ENCODE peak calls at places on chromosomes 6 and 20, in five cellular contexts. One of them, this sample, is unnamed.

GRCh38 chr6:167691566-167692312 is 135.0 kb upstream of the AFDN start:
- DNase-seq in MM.1S: no peak
- DNase-seq in heart right ventricle: no peak
- DNase-seq in fibroblast of lung: no peak
- DNase-seq in osteoblast: no peak
- DNase-seq in this sample: no peak

GRCh38 chr20:19913927-19914614 is 103.1 kb upstream of the NAA20 start:
- DNase-seq in osteoblast: no peak
- DNase-seq in heart right ventricle: no peak
- DNase-seq in fibroblast of lung: no peak
- DNase-seq in MM.1S: no peak
- DNase-seq in this sample: no peak

GRCh38 chr20:23867152-23867776 is 12.3 kb downstream of the CST5 start:
- DNase-seq in fibroblast of lung: no peak
- DNase-seq in heart right ventricle: no peak
- DNase-seq in osteoblast: no peak
- DNase-seq in MM.1S: no peak
- DNase-seq in this sample: no peak

GRCh38 chr6:6758915-6759654 is 170.6 kb downstream of the LY86 start:
- DNase-seq in MM.1S: peak; percentile 73
- DNase-seq in fibroblast of lung: peak; percentile 83
- DNase-seq in heart right ventricle: peak; percentile 87
- DNase-seq in osteoblast: peak; percentile 92
- DNase-seq in this sample: peak; percentile 79

GRCh38 chr20:47506335-47506734 is 4.6 kb downstream of the NCOA3 start:
- DNase-seq in MM.1S: no peak
- DNase-seq in osteoblast: no peak
- DNase-seq in heart right ventricle: no peak
- DNase-seq in fibroblast of lung: no peak
- DNase-seq in this sample: no peak

GRCh38 chr6:122322824-122323223 is 76.6 kb upstream of the HSF2 start:
- DNase-seq in osteoblast: no peak
- DNase-seq in MM.1S: no peak
- DNase-seq in fibroblast of lung: peak; percentile 49
- DNase-seq in heart right ventricle: no peak
- DNase-seq in this sample: no peak

GRCh38 chr20:47791084-47791599 is 5.9 kb upstream of the SULF2 start:
- DNase-seq in osteoblast: no peak
- DNase-seq in MM.1S: no peak
- DNase-seq in fibroblast of lung: no peak
- DNase-seq in heart right ventricle: no peak
- DNase-seq in this sample: no peak

GRCh38 chr6:96610019-96610418 is 47.1 kb downstream of the FHL5 start:
- DNase-seq in fibroblast of lung: no peak
- DNase-seq in MM.1S: no peak
- DNase-seq in heart right ventricle: no peak
- DNase-seq in osteoblast: no peak
- DNase-seq in this sample: no peak

GRCh38 chr6:22921831-22922230 is 352.5 kb downstream of the HDGFL1 start:
- DNase-seq in osteoblast: no peak
- DNase-seq in MM.1S: no peak
- DNase-seq in fibroblast of lung: no peak
- DNase-seq in heart right ventricle: no peak
- DNase-seq in this sample: no peak

GRCh38 chr6:98947411-98948292 is at the start of gene FBXL4:
- DNase-seq in fibroblast of lung: peak; percentile 79
- DNase-seq in heart right ventricle: peak; percentile 86
- DNase-seq in MM.1S: peak; percentile 77
- DNase-seq in osteoblast: peak; percentile 96
- DNase-seq in this sample: peak; percentile 89

GRCh38 chr6:146289816-146290588 is 253.6 kb upstream of the RAB32 start:
- DNase-seq in osteoblast: peak; percentile 60
- DNase-seq in heart right ventricle: peak; percentile 21
- DNase-seq in MM.1S: no peak
- DNase-seq in fibroblast of lung: peak; percentile 86
- DNase-seq in this sample: no peak

GRCh38 chr20:46694484-46694883 is 5.2 kb upstream of the TP53RK start:
- DNase-seq in osteoblast: no peak
- DNase-seq in MM.1S: peak; percentile 38
- DNase-seq in fibroblast of lung: peak; percentile 57
- DNase-seq in heart right ventricle: no peak
- DNase-seq in this sample: no peak

GRCh38 chr20:45629496-45630100 is at the start of gene WFDC10A:
- DNase-seq in MM.1S: peak; percentile 63
- DNase-seq in osteoblast: peak; percentile 84
- DNase-seq in fibroblast of lung: peak; percentile 47
- DNase-seq in heart right ventricle: peak; percentile 15
- DNase-seq in this sample: peak; percentile 29

GRCh38 chr6:169701218-169701952 is 444 bp downstream of the WDR27 start:
- DNase-seq in osteoblast: peak; percentile 62
- DNase-seq in heart right ventricle: no peak
- DNase-seq in MM.1S: no peak
- DNase-seq in fibroblast of lung: no peak
- DNase-seq in this sample: no peak

GRCh38 chr20:35166242-35166830 is 5.5 kb upstream of the PROCR start:
- DNase-seq in fibroblast of lung: peak; percentile 27
- DNase-seq in heart right ventricle: peak; percentile 76
- DNase-seq in osteoblast: no peak
- DNase-seq in MM.1S: no peak
- DNase-seq in this sample: no peak

GRCh38 chr6:148972481-148972880 is 225.7 kb downstream of the UST start:
- DNase-seq in osteoblast: no peak
- DNase-seq in fibroblast of lung: no peak
- DNase-seq in heart right ventricle: no peak
- DNase-seq in MM.1S: peak; percentile 78
- DNase-seq in this sample: peak; percentile 86

GRCh38 chr6:100618349-100618671 is 153.6 kb upstream of the SIM1 start:
- DNase-seq in fibroblast of lung: no peak
- DNase-seq in MM.1S: no peak
- DNase-seq in osteoblast: no peak
- DNase-seq in heart right ventricle: no peak
- DNase-seq in this sample: no peak

GRCh38 chr6:111871725-111872520 is 1.3 kb downstream of the FYN start:
- DNase-seq in fibroblast of lung: peak; percentile 42
- DNase-seq in heart right ventricle: peak; percentile 45
- DNase-seq in osteoblast: peak; percentile 90
- DNase-seq in MM.1S: no peak
- DNase-seq in this sample: no peak

GRCh38 chr6:4067673-4068072 is 11.3 kb downstream of the FAM217A start:
- DNase-seq in osteoblast: no peak
- DNase-seq in MM.1S: no peak
- DNase-seq in heart right ventricle: no peak
- DNase-seq in fibroblast of lung: no peak
- DNase-seq in this sample: no peak

GRCh38 chr6:64737418-64737817 is 969.6 kb downstream of the EYS start:
- DNase-seq in osteoblast: no peak
- DNase-seq in MM.1S: no peak
- DNase-seq in heart right ventricle: no peak
- DNase-seq in fibroblast of lung: no peak
- DNase-seq in this sample: no peak

GRCh38 chr6:39367661-39368060 is 45.2 kb upstream of the KCNK16 start:
- DNase-seq in osteoblast: no peak
- DNase-seq in heart right ventricle: no peak
- DNase-seq in fibroblast of lung: no peak
- DNase-seq in MM.1S: no peak
- DNase-seq in this sample: no peak

GRCh38 chr6:20350215-20350614 is 51.5 kb upstream of the E2F3 start:
- DNase-seq in heart right ventricle: no peak
- DNase-seq in osteoblast: no peak
- DNase-seq in MM.1S: no peak
- DNase-seq in fibroblast of lung: peak; percentile 8
- DNase-seq in this sample: no peak

GRCh38 chr6:37024665-37025337 is 19.3 kb downstream of the FGD2 start:
- DNase-seq in osteoblast: peak; percentile 88
- DNase-seq in fibroblast of lung: no peak
- DNase-seq in MM.1S: peak; percentile 52
- DNase-seq in heart right ventricle: no peak
- DNase-seq in this sample: no peak

GRCh38 chr20:31894980-31895675 is 24.7 kb downstream of the TTLL9 start:
- DNase-seq in fibroblast of lung: peak; percentile 20
- DNase-seq in osteoblast: peak; percentile 86
- DNase-seq in heart right ventricle: peak; percentile 88
- DNase-seq in MM.1S: peak; percentile 12
- DNase-seq in this sample: peak; percentile 46

GRCh38 chr6:57072108-57072507 is 17.9 kb upstream of the ZNF451 start:
- DNase-seq in fibroblast of lung: no peak
- DNase-seq in MM.1S: no peak
- DNase-seq in heart right ventricle: no peak
- DNase-seq in osteoblast: no peak
- DNase-seq in this sample: no peak

GRCh38 chr6:133746417-133746770 is 142.5 kb upstream of the TCF21 start:
- DNase-seq in osteoblast: no peak
- DNase-seq in fibroblast of lung: no peak
- DNase-seq in MM.1S: no peak
- DNase-seq in heart right ventricle: no peak
- DNase-seq in this sample: no peak

GRCh38 chr20:16589623-16590022 is 16.4 kb upstream of the KIF16B start:
- DNase-seq in heart right ventricle: no peak
- DNase-seq in MM.1S: no peak
- DNase-seq in fibroblast of lung: no peak
- DNase-seq in osteoblast: no peak
- DNase-seq in this sample: no peak

GRCh38 chr6:110334425-110335158 is 23.6 kb downstream of the METTL24 start:
- DNase-seq in fibroblast of lung: no peak
- DNase-seq in heart right ventricle: no peak
- DNase-seq in MM.1S: no peak
- DNase-seq in osteoblast: no peak
- DNase-seq in this sample: no peak

GRCh38 chr6:56913276-56914138 is 41.4 kb upstream of the BEND6 start:
- DNase-seq in osteoblast: no peak
- DNase-seq in MM.1S: no peak
- DNase-seq in fibroblast of lung: peak; percentile 64
- DNase-seq in heart right ventricle: no peak
- DNase-seq in this sample: no peak

GRCh38 chr6:72218125-72218524 is 331.8 kb downstream of the RIMS1 start:
- DNase-seq in osteoblast: no peak
- DNase-seq in MM.1S: no peak
- DNase-seq in fibroblast of lung: peak; percentile 24
- DNase-seq in heart right ventricle: no peak
- DNase-seq in this sample: peak; percentile 18

GRCh38 chr20:8153281-8153908 is 21.3 kb downstream of the PLCB1 start:
- DNase-seq in osteoblast: no peak
- DNase-seq in fibroblast of lung: peak; percentile 48
- DNase-seq in heart right ventricle: no peak
- DNase-seq in MM.1S: peak; percentile 51
- DNase-seq in this sample: no peak

GRCh38 chr6:37381579-37381978 is 27.8 kb downstream of the RNF8 start:
- DNase-seq in osteoblast: no peak
- DNase-seq in MM.1S: peak; percentile 97
- DNase-seq in fibroblast of lung: peak; percentile 60
- DNase-seq in heart right ventricle: no peak
- DNase-seq in this sample: peak; percentile 52

GRCh38 chr6:73579851-73580246 is 59.0 kb upstream of the EEF1A1 start:
- DNase-seq in fibroblast of lung: peak; percentile 98
- DNase-seq in osteoblast: peak; percentile 86
- DNase-seq in heart right ventricle: peak; percentile 33
- DNase-seq in MM.1S: peak; percentile 12
- DNase-seq in this sample: no peak

GRCh38 chr6:148431413-148431812 is 88.8 kb downstream of the SASH1 start:
- DNase-seq in fibroblast of lung: no peak
- DNase-seq in heart right ventricle: no peak
- DNase-seq in MM.1S: no peak
- DNase-seq in osteoblast: no peak
- DNase-seq in this sample: no peak

GRCh38 chr6:56772737-56773184 is 130.1 kb upstream of the DST start:
- DNase-seq in MM.1S: no peak
- DNase-seq in fibroblast of lung: peak; percentile 66
- DNase-seq in heart right ventricle: peak; percentile 37
- DNase-seq in osteoblast: peak; percentile 48
- DNase-seq in this sample: no peak

GRCh38 chr6:1787894-1788293 is 178.2 kb downstream of the FOXC1 start:
- DNase-seq in osteoblast: peak; percentile 96
- DNase-seq in fibroblast of lung: peak; percentile 40
- DNase-seq in heart right ventricle: peak; percentile 29
- DNase-seq in MM.1S: no peak
- DNase-seq in this sample: peak; percentile 54

GRCh38 chr20:62141397-62142251 is 1.6 kb downstream of the PSMA7 start:
- DNase-seq in MM.1S: peak; percentile 33
- DNase-seq in heart right ventricle: no peak
- DNase-seq in fibroblast of lung: peak; percentile 46
- DNase-seq in osteoblast: no peak
- DNase-seq in this sample: no peak

GRCh38 chr20:32072168-32072721 is 20.2 kb downstream of the HCK start:
- DNase-seq in MM.1S: no peak
- DNase-seq in fibroblast of lung: no peak
- DNase-seq in heart right ventricle: no peak
- DNase-seq in osteoblast: no peak
- DNase-seq in this sample: no peak

GRCh38 chr20:1568166-1568490 is 10.6 kb upstream of the SIRPD start:
- DNase-seq in MM.1S: no peak
- DNase-seq in heart right ventricle: no peak
- DNase-seq in fibroblast of lung: no peak
- DNase-seq in osteoblast: no peak
- DNase-seq in this sample: no peak

GRCh38 chr6:15329154-15329781 is 83.4 kb downstream of the JARID2 start:
- DNase-seq in fibroblast of lung: peak; percentile 91
- DNase-seq in osteoblast: peak; percentile 86
- DNase-seq in MM.1S: no peak
- DNase-seq in heart right ventricle: no peak
- DNase-seq in this sample: no peak
- H3K4me1 ChIP-seq in fibroblast of lung: peaks cover 24% of the 10 kb centered on the region
- H3K4me1 ChIP-seq in osteoblast: peaks cover 40% of the 10 kb centered on the region
- H3K4me1 ChIP-seq in MM.1S: peaks cover 20% of the 10 kb centered on the region
- H3K4me1 ChIP-seq in heart right ventricle: peaks cover 45% of the 10 kb centered on the region
- H3K4me1 ChIP-seq in this sample: peaks cover 7% of the 10 kb centered on the region

GRCh38 chr6:12482386-12482785 is 192.2 kb downstream of the EDN1 start:
- DNase-seq in osteoblast: no peak
- DNase-seq in MM.1S: no peak
- DNase-seq in heart right ventricle: no peak
- DNase-seq in fibroblast of lung: no peak
- DNase-seq in this sample: no peak
- H3K4me3 ChIP-seq in osteoblast: no peak overlapping the region
- H3K4me3 ChIP-seq in MM.1S: no peak overlapping the region
- H3K4me3 ChIP-seq in heart right ventricle: no peak overlapping the region
- H3K4me3 ChIP-seq in fibroblast of lung: no peak overlapping the region
- H3K4me3 ChIP-seq in this sample: no peak overlapping the region

GRCh38 chr6:15363523-15364400 is 117.9 kb downstream of the JARID2 start:
- DNase-seq in fibroblast of lung: no peak
- DNase-seq in osteoblast: no peak
- DNase-seq in MM.1S: no peak
- DNase-seq in heart right ventricle: no peak
- DNase-seq in this sample: no peak
- H3K4me1 ChIP-seq in fibroblast of lung: peaks cover 4% of the 10 kb centered on the region
- H3K4me1 ChIP-seq in osteoblast: peaks cover 18% of the 10 kb centered on the region
- H3K4me1 ChIP-seq in MM.1S: peaks cover 19% of the 10 kb centered on the region
- H3K4me1 ChIP-seq in heart right ventricle: peaks cover 34% of the 10 kb centered on the region
- H3K4me1 ChIP-seq in this sample: peaks cover 45% of the 10 kb centered on the region

GRCh38 chr6:117469356-117469755 is 13.1 kb upstream of the DCBLD1 start:
- DNase-seq in osteoblast: no peak
- DNase-seq in heart right ventricle: no peak
- DNase-seq in MM.1S: no peak
- DNase-seq in fibroblast of lung: no peak
- DNase-seq in this sample: no peak
- H3K4me3 ChIP-seq in osteoblast: no peak overlapping the region
- H3K4me3 ChIP-seq in heart right ventricle: no peak overlapping the region
- H3K4me3 ChIP-seq in MM.1S: no peak overlapping the region
- H3K4me3 ChIP-seq in fibroblast of lung: no peak overlapping the region
- H3K4me3 ChIP-seq in this sample: no peak overlapping the region

This sample was measured in pancreas.